ENCODE peak calls at places on chromosomes 16 and 17, in nine cellular contexts. G is BJ, P is choroid plexus epithelial cell, Z is thyroid gland, B is AG10803, M is OCI-LY7, S is stomach, X is colonic mucosa, Y is heart right ventricle. A is an unnamed sample.

GRCh38 chr17:65360961-65361552 is 200.4 kb downstream of the AXIN2 start:
- DNase-seq in B (no peak), Z (no peak), P (no peak), M (no peak), X (peak; percentile 55), G (no peak), S (no peak), Y (no peak), A (no peak)

GRCh38 chr16:46629331-46629843 is 8.2 kb upstream of the SHCBP1 start:
- DNase-seq in X (peak; percentile 23), G (no peak), P (peak; percentile 71), S (no peak), M (no peak), B (peak; percentile 57), Y (no peak), Z (no peak), A (no peak)

GRCh38 chr17:32323784-32324590 is 18.0 kb downstream of the C17orf75 start:
- DNase-seq in G (no peak), Y (no peak), Z (peak; percentile 37), B (peak; percentile 26), P (peak; percentile 52), S (peak; percentile 54), M (no peak), X (peak; percentile 23), A (no peak)

GRCh38 chr17:78168906-78169793 is 769 bp downstream of the SYNGR2 start:
- DNase-seq in X (peak; percentile 90), G (no peak), Z (peak; percentile 84), Y (peak; percentile 68), P (no peak), M (peak; percentile 51), S (peak; percentile 72), B (peak; percentile 33), A (no peak)

GRCh38 chr16:1184156-1184868 is 31.4 kb downstream of the CACNA1H start:
- DNase-seq in S (no peak), P (no peak), Y (no peak), B (no peak), M (no peak), Z (no peak), X (no peak), G (no peak), A (no peak)

GRCh38 chr17:41972571-41973411 is 6.2 kb downstream of the CNP start:
- DNase-seq in B (no peak), Z (no peak), Y (peak; percentile 49), G (no peak), S (peak; percentile 82), M (no peak), X (no peak), P (peak; percentile 56), A (no peak)

GRCh38 chr17:7912927-7913524 is 3.1 kb downstream of the RNF227 start:
- DNase-seq in Z (no peak), P (peak; percentile 87), B (peak; percentile 82), X (peak; percentile 49), M (peak; percentile 89), Y (peak; percentile 43), G (no peak), S (no peak), A (peak; percentile 62)

GRCh38 chr16:17448640-17449638 is 21.8 kb downstream of the XYLT1 start:
- DNase-seq in X (no peak), B (no peak), M (peak; percentile 51), P (no peak), S (no peak), G (no peak), Z (peak; percentile 21), Y (peak; percentile 38), A (no peak)

GRCh38 chr17:66138120-66138519 is 53.8 kb downstream of the CEP112 start:
- DNase-seq in P (no peak), B (no peak), S (no peak), G (no peak), Z (no peak), X (no peak), M (peak; percentile 76), Y (no peak), A (no peak)

GRCh38 chr16:79668502-79668901 is 68.0 kb upstream of the MAF start:
- DNase-seq in G (no peak), Y (no peak), S (no peak), Z (no peak), X (no peak), P (no peak), M (no peak), B (no peak), A (no peak)

GRCh38 chr17:81734405-81735055 is 22.4 kb downstream of the SLC25A10 start:
- DNase-seq in Y (no peak), B (no peak), M (no peak), Z (no peak), G (no peak), S (peak; percentile 73), P (no peak), X (peak; percentile 91), A (no peak)

GRCh38 chr17:81737947-81738800 is 26.1 kb downstream of the SLC25A10 start:
- DNase-seq in S (no peak), Y (no peak), Z (no peak), B (no peak), G (no peak), X (no peak), P (no peak), M (no peak), A (no peak)

GRCh38 chr17:81738801-81739393 is 26.8 kb downstream of the SLC25A10 start:
- DNase-seq in Z (no peak), S (no peak), B (no peak), X (no peak), M (no peak), Y (no peak), P (no peak), G (no peak), A (no peak)

GRCh38 chr17:81733507-81734404 is 21.7 kb downstream of the SLC25A10 start:
- DNase-seq in Y (peak; percentile 77), M (peak; percentile 72), P (peak; percentile 71), S (peak; percentile 90), B (peak; percentile 60), X (peak; percentile 89), G (no peak), Z (peak; percentile 88), A (peak; percentile 15)

DNA sequence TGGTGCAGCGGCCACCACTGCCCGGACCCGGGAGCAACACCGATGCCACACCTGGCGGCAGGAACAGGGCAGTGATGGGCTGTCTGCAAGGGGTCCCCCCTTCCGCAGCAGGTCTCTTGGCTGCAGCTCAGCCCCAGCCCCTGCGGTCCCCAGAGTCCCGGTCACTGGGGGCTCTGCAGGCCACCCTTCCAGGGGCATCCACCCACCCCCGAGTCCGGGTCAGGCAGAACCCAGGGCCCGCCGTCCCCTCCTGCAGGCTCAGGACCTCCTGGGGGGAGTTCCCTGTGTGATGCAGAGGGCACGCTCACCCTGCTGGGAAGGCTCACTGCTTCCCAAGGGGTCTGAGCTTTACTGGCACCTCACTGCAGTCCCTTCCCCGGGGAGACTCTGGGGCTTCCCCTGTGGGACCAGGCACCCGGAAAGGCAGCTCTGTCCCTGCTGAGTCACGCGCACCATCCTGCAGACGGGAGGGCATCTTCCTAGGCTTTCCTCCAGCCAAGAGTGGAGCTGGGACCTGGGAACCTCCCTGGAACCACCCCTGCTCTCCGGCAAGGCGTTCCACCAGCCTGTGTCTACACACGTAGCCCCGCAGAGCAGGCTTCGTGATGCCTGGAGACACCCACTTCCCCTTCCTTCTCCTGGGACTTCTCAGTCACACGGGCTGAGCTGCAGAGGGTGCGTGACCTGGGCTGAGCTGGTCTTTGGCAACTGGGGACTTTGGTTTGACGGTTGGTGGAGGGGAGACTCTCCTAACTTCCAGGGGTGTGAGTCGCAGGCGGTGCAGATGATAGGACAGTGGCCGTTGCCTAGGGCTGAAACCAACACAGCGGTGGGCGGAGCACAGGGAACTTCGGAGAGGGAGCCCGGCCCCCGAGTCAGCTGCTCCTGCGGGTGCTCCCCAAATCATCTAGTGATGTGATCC is 23.4 kb downstream of the SLC25A10 start:
- DNase-seq in G (no peak), P (no peak), Y (no peak), X (peak; percentile 74), Z (no peak), B (peak; percentile 48), M (no peak), S (peak; percentile 63), A (no peak)
- H3K4me3 ChIP-seq in G (no peak overlapping the region), P (peak overlapping the region; percentile 11), Y (peak overlapping the region; percentile 29), X (peak overlapping the region; percentile 16), Z (no peak overlapping the region), B (no peak overlapping the region), M (no peak overlapping the region), S (peak overlapping the region; percentile 34), A (no peak overlapping the region)

GRCh38 chr16:20349615-20350014 is 2.9 kb downstream of the UMOD start:
- DNase-seq in P (no peak), G (no peak), S (no peak), B (no peak), Z (no peak), X (no peak), M (no peak), Y (no peak), A (no peak)
- TF ChIP-seq CTCF in P (no peak), G (no peak), S (no peak), B (no peak), Z (no peak), X (no peak), M (peak; percentile 41), Y (no peak), A (no peak)

GRCh38 chr17:81235822-81236740 is 2.8 kb downstream of the TEPSIN start:
- DNase-seq in S (no peak), Y (no peak), X (no peak), B (no peak), P (no peak), Z (no peak), G (no peak), M (no peak), A (no peak)
- H3K4me3 ChIP-seq in S (no peak overlapping the region), Y (no peak overlapping the region), X (no peak overlapping the region), B (no peak overlapping the region), P (no peak overlapping the region), Z (no peak overlapping the region), G (no peak overlapping the region), M (no peak overlapping the region), A (no peak overlapping the region)

GRCh38 chr17:76670020-76670707 is 26.6 kb upstream of the ST6GALNAC1 start:
- DNase-seq in G (no peak), Y (no peak), M (no peak), Z (peak; percentile 80), P (peak; percentile 75), X (no peak), S (peak; percentile 64), B (no peak), A (no peak)
- TF ChIP-seq CTCF in G (no peak), Y (no peak), M (no peak), Z (no peak), P (no peak), X (no peak), S (no peak), B (no peak), A (no peak)

GRCh38 chr16:4814542-4815173 is 12.2 kb upstream of the ROGDI start:
- DNase-seq in G (no peak), M (no peak), B (no peak), S (no peak), P (peak; percentile 20), X (no peak), Z (no peak), Y (no peak), A (no peak)
- H3K4me3 ChIP-seq in G (no peak overlapping the region), M (no peak overlapping the region), B (no peak overlapping the region), S (no peak overlapping the region), P (no peak overlapping the region), X (no peak overlapping the region), Z (no peak overlapping the region), Y (no peak overlapping the region), A (no peak overlapping the region)